ENCODE peak calls at places on chromosomes 6 and 20, in six cellular contexts. O, B, C, K, H and Z are unnamed samples.

GRCh38 chr6:125888989-125889656 is 67.4 kb upstream of the HINT3 start:
- DNase-seq in H (no peak), O (no peak), K (peak), B (peak), C (no peak), Z (no peak)

GRCh38 chr6:82015526-82015925 is 232.0 kb downstream of the IBTK start:
- DNase-seq in H (no peak), C (no peak), K (no peak), O (no peak), B (no peak), Z (no peak)

GRCh38 chr20:53091789-53092188 is 119.6 kb downstream of the TSHZ2 start:
- DNase-seq in C (no peak), B (no peak), O (no peak), K (no peak), H (no peak), Z (no peak)

GRCh38 chr20:37275125-37275524 is 13.5 kb upstream of the GHRH start:
- DNase-seq in B (no peak), K (no peak), H (no peak), C (no peak), O (no peak), Z (no peak)

GRCh38 chr6:152587473-152587872 is 49.7 kb downstream of the SYNE1 start:
- DNase-seq in C (no peak), B (no peak), O (no peak), K (no peak), H (no peak), Z (no peak)

GRCh38 chr6:73985891-73986290 is 289.9 kb downstream of the CD109 start:
- DNase-seq in C (no peak), B (no peak), H (no peak), K (peak), O (no peak), Z (no peak)

GRCh38 chr6:114100421-114100820 is 129.5 kb upstream of the HDAC2 start:
- DNase-seq in K (peak), B (no peak), H (no peak), C (no peak), O (no peak), Z (no peak)

GRCh38 chr6:155221086-155221485 is 42.7 kb upstream of the CLDN20 start:
- DNase-seq in C (no peak), B (no peak), H (no peak), K (no peak), O (no peak), Z (no peak)

GRCh38 chr20:5181955-5182354 is 55.1 kb downstream of the CDS2 start:
- DNase-seq in C (no peak), B (no peak), O (no peak), K (peak), H (no peak), Z (no peak)

GRCh38 chr6:133225560-133225959 is 15.6 kb upstream of the EYA4 start:
- DNase-seq in C (no peak), K (no peak), H (no peak), B (no peak), O (no peak), Z (no peak)

GRCh38 chr6:24831771-24832718 is 33.3 kb upstream of the ARMH2 start:
- DNase-seq in H (no peak), O (no peak), K (no peak), C (no peak), B (no peak), Z (no peak)

GRCh38 chr6:150196942-150197745 is 54.3 kb downstream of the PPP1R14C start:
- DNase-seq in K (no peak), C (no peak), B (no peak), H (no peak), O (no peak), Z (no peak)

GRCh38 chr20:59040682-59041081 is 1.9 kb downstream of the PRELID3B start:
- DNase-seq in H (no peak), K (no peak), O (no peak), C (no peak), B (no peak), Z (no peak)

GRCh38 chr6:124799638-124800037 is 162.6 kb upstream of the RNF217 start:
- DNase-seq in C (no peak), O (no peak), K (no peak), H (no peak), B (no peak), Z (no peak)

GRCh38 chr6:24974182-24975171 is 38.7 kb upstream of the RIPOR2 start:
- DNase-seq in H (no peak), O (no peak), C (no peak), K (peak), B (no peak), Z (no peak)

GRCh38 chr20:11338506-11339306 is 579.0 kb upstream of the BTBD3 start:
- DNase-seq in B (no peak), H (no peak), K (no peak), C (no peak), O (no peak), Z (no peak)

GRCh38 chr6:16575655-16576054 is 185.6 kb downstream of the ATXN1 start:
- DNase-seq in H (no peak), B (no peak), K (peak), O (no peak), C (no peak), Z (no peak)

GRCh38 chr6:34680802-34681515 is 15.6 kb downstream of the ILRUN start:
- DNase-seq in K (peak), B (no peak), O (no peak), C (no peak), H (no peak), Z (no peak)